ENCODE peak calls at places on chromosomes 11 and 22, in five cellular contexts. U is NCI-H69; O is HTR-8/SVneo; V is dorsolateral prefrontal cortex; Y is activated naive CD8-positive, alpha-beta T cell treated with anti-CD3 and anti-CD28 coated beads, Interleukin-2, amount 50 U/mL, for 24 hours. K is an unnamed sample.

GRCh38 chr11:102794382-102794781 is 3.6 kb downstream of the MMP1 start:
- DNase-seq in O (no peak), U (peak), V (no peak), Y (peak), K (no peak)

GRCh38 chr22:39487826-39488520 is 14.1 kb upstream of the MIEF1 start:
- DNase-seq in O (no peak), V (no peak), Y (no peak), U (no peak), K (no peak)

GRCh38 chr22:37638351-37639069 is 959 bp upstream of the SH3BP1 start:
- DNase-seq in Y (peak), U (peak), V (no peak), O (no peak), K (no peak)

GRCh38 chr11:111418436-111418787 is 39.3 kb upstream of the POU2AF1 start:
- DNase-seq in Y (no peak), V (no peak), U (no peak), O (no peak), K (no peak)

GRCh38 chr11:106656646-106657045 is 361.6 kb downstream of the GUCY1A2 start:
- DNase-seq in U (no peak), Y (no peak), V (no peak), O (no peak), K (no peak)

GRCh38 chr22:44597616-44598015 is 99.6 kb upstream of the RTL6 start:
- DNase-seq in V (peak), Y (no peak), U (peak), O (no peak), K (no peak)

GRCh38 chr11:130192845-130193267 is 33.3 kb downstream of the ST14 start:
- DNase-seq in U (no peak), Y (no peak), O (no peak), V (no peak), K (no peak)

GRCh38 chr11:36278531-36279245 is 10.5 kb downstream of the COMMD9 start:
- DNase-seq in Y (no peak), U (no peak), V (no peak), O (no peak), K (no peak)

GRCh38 chr11:113881856-113882255 is 6.5 kb upstream of the USP28 start:
- DNase-seq in V (no peak), U (no peak), O (peak), Y (no peak), K (no peak)

GRCh38 chr11:74154621-74155281 is 16.1 kb downstream of the C2CD3 start:
- DNase-seq in Y (no peak), V (no peak), O (no peak), U (peak), K (no peak)

K was measured in effector CD4-positive, alpha-beta T cell.